ENCODE peak calls at places on chromosome 22, in five cellular contexts. O, C, Y, R and H are unnamed samples.

GRCh38 chr22:46721716-46722115 is 16.3 kb downstream of the CERK start:
- DNase-seq in O (no peak), C (no peak), Y (no peak), R (no peak), H (no peak)

GRCh38 chr22:49406879-49407587 is 420.6 kb downstream of the BRD1 start:
- DNase-seq in O (peak; percentile 57), C (no peak), Y (no peak), R (no peak), H (no peak)

GRCh38 chr22:36589856-36590255 is 60.9 kb upstream of the EIF3D start:
- DNase-seq in O (peak; percentile 20), C (no peak), Y (no peak), R (no peak), H (no peak)

GRCh38 chr22:44166877-44167276 is 13.8 kb upstream of the PARVG start:
- DNase-seq in O (no peak), C (no peak), Y (no peak), R (no peak), H (no peak)

GRCh38 chr22:19877626-19878339 is 23.1 kb upstream of the GNB1L start:
- DNase-seq in O (peak; percentile 62), C (peak; percentile 90), Y (no peak), R (no peak), H (no peak)

GRCh38 chr22:46039531-46039930 is 62.6 kb upstream of the WNT7B start:
- DNase-seq in O (no peak), C (no peak), Y (no peak), R (no peak), H (no peak)

GRCh38 chr22:19959043-19959586 is 17.5 kb upstream of the TXNRD2 start:
- DNase-seq in O (peak; percentile 92), C (peak; percentile 52), Y (no peak), R (peak; percentile 96), H (no peak)

GRCh38 chr22:32745251-32745995 is 56.1 kb upstream of the TIMP3 start:
- DNase-seq in O (no peak), C (peak; percentile 65), Y (no peak), R (peak; percentile 12), H (no peak)

GRCh38 chr22:23147632-23148387 is 2.5 kb downstream of the RAB36 start:
- DNase-seq in O (no peak), C (peak; percentile 74), Y (no peak), R (no peak), H (no peak)

GRCh38 chr22:24514241-24515024 is 19.3 kb downstream of the UPB1 start:
- DNase-seq in O (peak; percentile 23), C (no peak), Y (no peak), R (no peak), H (no peak)

GRCh38 chr22:30009478-30009877 is 70.8 kb upstream of the HORMAD2 start:
- DNase-seq in O (no peak), C (no peak), Y (no peak), R (no peak), H (no peak)

GRCh38 chr22:43851979-43852307 is 10.4 kb downstream of the SULT4A1 start:
- DNase-seq in O (no peak), C (no peak), Y (no peak), R (no peak), H (no peak)

GRCh38 chr22:46171940-46172339 is 21.6 kb downstream of the PPARA start:
- DNase-seq in O (no peak), C (peak; percentile 28), Y (no peak), R (no peak), H (no peak)

GRCh38 chr22:24053481-24054226 is 42.5 kb downstream of the CABIN1 start:
- DNase-seq in O (no peak), C (peak; percentile 19), Y (no peak), R (no peak), H (no peak)

GRCh38 chr22:26438006-26438405 is 8.9 kb downstream of the ASPHD2 start:
- DNase-seq in O (no peak), C (no peak), Y (no peak), R (no peak), H (no peak)

GRCh38 chr22:44939451-44939850 is 70.4 kb downstream of the PHF21B start:
- DNase-seq in O (no peak), C (no peak), Y (no peak), R (no peak), H (no peak)

GRCh38 chr22:23698094-23698493 is 7.3 kb downstream of the RGL4 start:
- DNase-seq in O (no peak), C (no peak), Y (no peak), R (no peak), H (no peak)

GRCh38 chr22:46639843-46640242 is 19.7 kb downstream of the GRAMD4 start:
- DNase-seq in O (no peak), C (no peak), Y (no peak), R (no peak), H (no peak)

GRCh38 chr22:45159652-45160462 is 3.9 kb upstream of the NUP50 start:
- DNase-seq in O (no peak), C (peak; percentile 37), Y (no peak), R (no peak), H (no peak)

GRCh38 chr22:46373838-46374662 is 38.5 kb downstream of the TRMU start:
- DNase-seq in O (no peak), C (no peak), Y (peak; percentile 40), R (no peak), H (no peak)

GRCh38 chr22:27719535-27720227 is 81.9 kb downstream of the MN1 start:
- DNase-seq in O (peak; percentile 66), C (no peak), Y (no peak), R (no peak), H (no peak)

GRCh38 chr22:20782601-20783299 is 8.8 kb downstream of the SERPIND1 start:
- DNase-seq in O (no peak), C (no peak), Y (no peak), R (no peak), H (no peak)

GRCh38 chr22:46129390-46130041 is 20.8 kb upstream of the PPARA start:
- DNase-seq in O (no peak), C (no peak), Y (no peak), R (no peak), H (no peak)

GRCh38 chr22:20267441-20268288 is 453 bp downstream of the RTN4R start:
- DNase-seq in O (no peak), C (no peak), Y (no peak), R (no peak), H (no peak)

GRCh38 chr22:30224161-30224857 is 22.2 kb downstream of the LIF start:
- DNase-seq in O (no peak), C (peak; percentile 74), Y (no peak), R (no peak), H (no peak)

GRCh38 chr22:32557424-32557823 is 82.8 kb downstream of the FBXO7 start:
- DNase-seq in O (no peak), C (no peak), Y (no peak), R (no peak), H (no peak)

GRCh38 chr22:26170112-26170492 is 840 bp downstream of the SEZ6L start:
- DNase-seq in O (no peak), C (no peak), Y (no peak), R (no peak), H (no peak)

GRCh38 chr22:46238541-46238940 is 11.6 kb downstream of the CDPF1 start:
- DNase-seq in O (no peak), C (no peak), Y (no peak), R (no peak), H (no peak)

GRCh38 chr22:33781396-33781795 is 138.9 kb downstream of the LARGE1 start:
- DNase-seq in O (no peak), C (peak; percentile 48), Y (no peak), R (no peak), H (no peak)

DNA sequence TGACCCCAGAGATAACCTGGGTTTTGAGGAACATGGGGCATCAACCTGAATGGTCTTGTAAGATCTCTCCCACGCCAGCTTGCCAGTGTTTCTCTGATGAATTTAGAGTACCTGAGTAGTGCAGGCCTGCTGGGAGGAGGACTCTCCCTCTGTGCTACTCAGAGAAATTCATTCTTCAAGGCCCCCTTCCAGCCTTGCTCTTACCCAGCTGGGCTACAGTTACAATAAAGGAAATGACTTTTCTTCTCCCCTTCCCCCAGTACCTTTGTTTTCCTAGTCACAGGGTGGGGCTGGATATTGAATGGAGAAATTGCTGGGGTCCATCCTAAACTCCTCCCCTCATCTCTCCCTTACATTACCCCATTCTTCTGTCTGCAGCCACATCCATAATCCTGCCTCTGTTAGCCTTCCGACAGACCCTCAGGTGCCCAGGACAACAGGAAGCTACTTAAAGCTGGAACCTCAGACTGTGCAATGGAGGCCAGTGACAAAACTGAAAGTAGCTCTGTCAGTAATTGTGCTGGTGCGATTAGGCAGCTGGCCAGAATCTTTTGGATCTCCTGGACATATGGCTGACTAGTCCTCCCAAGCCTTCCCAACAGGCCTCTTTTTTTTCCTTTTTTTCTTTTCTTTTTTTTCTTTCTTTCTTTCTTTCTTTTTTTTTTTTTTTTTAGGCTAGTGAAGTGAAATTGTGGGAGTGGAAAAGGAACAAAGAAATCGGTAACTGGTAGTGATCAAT is 17.5 kb downstream of the LIMK2 start:
- DNase-seq in O (no peak), C (peak; percentile 47), Y (no peak), R (no peak), H (no peak)
- H3K36me3 ChIP-seq in O (no peaks in the 10 kb centered on the region), C (no peaks in the 10 kb centered on the region), Y (no peaks in the 10 kb centered on the region), R (peaks cover 58% of the 10 kb centered on the region), H (peaks cover 14% of the 10 kb centered on the region)

DNA sequence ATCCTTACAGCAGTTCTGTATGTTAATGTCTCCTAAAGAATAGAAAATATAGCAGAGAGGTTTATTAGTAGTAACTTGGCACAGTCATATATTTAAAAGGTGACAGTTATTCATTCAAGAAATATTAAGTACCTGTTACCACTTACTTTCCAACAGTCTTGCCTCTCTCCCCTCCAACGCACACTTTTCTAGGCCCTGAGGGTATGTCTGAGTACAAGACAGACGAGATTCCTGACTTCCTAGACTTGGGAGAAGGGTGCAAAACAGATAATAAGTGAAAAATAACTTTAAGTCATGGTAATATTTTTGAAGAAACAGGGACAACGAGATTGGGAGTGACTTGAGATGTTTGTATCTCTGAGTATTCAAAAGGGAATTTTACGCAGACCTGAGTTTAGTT is 1.6 kb downstream of the EIF3L start:
- DNase-seq in O (no peak), C (no peak), Y (no peak), R (no peak), H (no peak)
- H3K36me3 ChIP-seq in O (no peaks in the 10 kb centered on the region), C (peaks cover 50% of the 10 kb centered on the region), Y (peaks cover 29% of the 10 kb centered on the region), R (peaks cover 60% of the 10 kb centered on the region), H (peaks cover 33% of the 10 kb centered on the region)

DNA sequence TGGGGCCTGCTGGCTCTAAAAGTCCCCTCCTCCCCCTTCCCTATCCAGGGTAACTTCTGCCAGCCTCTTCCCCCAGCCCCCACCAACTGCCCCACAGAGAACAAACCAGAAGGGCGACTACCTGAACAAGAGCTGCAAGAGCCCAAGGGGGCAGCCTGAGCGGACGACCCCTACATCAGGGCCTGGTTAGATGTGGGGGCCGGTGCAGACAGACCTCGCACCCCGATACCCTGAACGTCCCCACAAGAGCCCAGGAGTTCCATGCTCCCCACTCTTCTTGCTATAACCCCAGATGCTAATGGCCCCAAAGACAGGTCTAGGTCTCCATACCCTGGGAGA is 20.7 kb downstream of the SUN2 start:
- DNase-seq in O (no peak), C (no peak), Y (no peak), R (no peak), H (no peak)
- H3K36me3 ChIP-seq in O (peaks cover 26% of the 10 kb centered on the region), C (peaks cover 66% of the 10 kb centered on the region), Y (peaks cover 78% of the 10 kb centered on the region), R (peaks cover 100% of the 10 kb centered on the region), H (peaks cover 81% of the 10 kb centered on the region)

GRCh38 chr22:42154293-42154692 is 23.7 kb upstream of the CYP2D6 start:
- DNase-seq in O (peak; percentile 13), C (no peak), Y (no peak), R (no peak), H (no peak)
- H3K36me3 ChIP-seq in O (no peaks in the 10 kb centered on the region), C (peaks cover 12% of the 10 kb centered on the region), Y (peaks cover 12% of the 10 kb centered on the region), R (peaks cover 67% of the 10 kb centered on the region), H (peaks cover 15% of the 10 kb centered on the region)

GRCh38 chr22:39429916-39430575 is 26.8 kb upstream of the MGAT3 start:
- DNase-seq in O (peak; percentile 75), C (no peak), Y (no peak), R (no peak), H (no peak)
- H3K36me3 ChIP-seq in O (peaks cover 6% of the 10 kb centered on the region), C (peaks cover 46% of the 10 kb centered on the region), Y (peaks cover 39% of the 10 kb centered on the region), R (peaks cover 60% of the 10 kb centered on the region), H (peaks cover 64% of the 10 kb centered on the region)